ENCODE peak calls at places on chromosome 14, in seven cellular contexts. D, B, H, R, V, Q and E are unnamed samples.

GRCh38 chr14:75426332-75427125 is 1.3 kb upstream of the JDP2 start:
- DNase-seq in V (no peak), H (no peak), Q (no peak), B (no peak), D (no peak), R (no peak), E (no peak)

GRCh38 chr14:90785876-90786450 is 30.3 kb downstream of the TTC7B start:
- DNase-seq in D (no peak), H (no peak), B (no peak), R (no peak), Q (no peak), V (no peak), E (no peak)

GRCh38 chr14:77955816-77956796 is 156.2 kb downstream of the ADCK1 start:
- DNase-seq in D (no peak), V (no peak), B (no peak), Q (no peak), H (no peak), R (no peak), E (no peak)

GRCh38 chr14:105495990-105496830 is 5.2 kb downstream of the TEDC1 start:
- DNase-seq in B (peak; percentile 20), Q (no peak), R (no peak), H (no peak), D (peak; percentile 62), V (no peak), E (no peak)

GRCh38 chr14:68076451-68076850 is 256.9 kb downstream of the RAD51B start:
- DNase-seq in D (no peak), R (no peak), B (no peak), H (peak; percentile 22), V (no peak), Q (no peak), E (no peak)

GRCh38 chr14:29709490-29709889 is 218.2 kb downstream of the PRKD1 start:
- DNase-seq in B (no peak), R (no peak), Q (no peak), D (no peak), H (no peak), V (no peak), E (no peak)

GRCh38 chr14:68479247-68479646 is 313.6 kb downstream of the ZFP36L1 start:
- DNase-seq in B (no peak), Q (no peak), H (no peak), R (no peak), V (no peak), D (no peak), E (no peak)

GRCh38 chr14:32682219-32682618 is 256.5 kb upstream of the NPAS3 start:
- DNase-seq in B (no peak), H (no peak), D (no peak), V (no peak), Q (peak; percentile 9), R (no peak), E (no peak)

GRCh38 chr14:31025335-31026075 is at the start of gene AP4S1:
- DNase-seq in H (no peak), V (peak; percentile 65), Q (peak; percentile 42), D (peak; percentile 79), R (no peak), B (peak; percentile 31), E (peak; percentile 59)

GRCh38 chr14:35725934-35726333 is 83.2 kb downstream of the RALGAPA1 start:
- DNase-seq in V (no peak), D (no peak), B (no peak), R (no peak), H (no peak), Q (no peak), E (no peak)

GRCh38 chr14:33564774-33565630 is 385.9 kb downstream of the EGLN3 start:
- DNase-seq in R (no peak), B (no peak), H (peak; percentile 41), V (no peak), D (no peak), Q (no peak), E (no peak)

GRCh38 chr14:35420036-35420811 is 15.7 kb upstream of the NFKBIA start:
- DNase-seq in Q (no peak), D (no peak), H (peak; percentile 77), R (no peak), V (peak; percentile 32), B (no peak), E (no peak)

GRCh38 chr14:39425947-39426346 is 6.3 kb downstream of the FBXO33 start:
- DNase-seq in Q (no peak), H (no peak), D (no peak), V (no peak), B (no peak), R (no peak), E (no peak)

GRCh38 chr14:38866461-38866860 is 236.6 kb downstream of the SEC23A start:
- DNase-seq in B (no peak), R (no peak), V (no peak), D (no peak), Q (no peak), H (no peak), E (no peak)

GRCh38 chr14:45426685-45427282 is 173.8 kb upstream of the MIS18BP1 start:
- DNase-seq in H (peak; percentile 52), Q (no peak), D (no peak), B (no peak), R (peak; percentile 0), V (peak; percentile 10), E (no peak)

GRCh38 chr14:67137744-67138371 is 51.4 kb upstream of the GARIN2 start:
- DNase-seq in D (no peak), B (no peak), R (no peak), H (peak; percentile 26), V (peak; percentile 13), Q (no peak), E (no peak)

GRCh38 chr14:21019377-21019776 is 5.5 kb downstream of the NDRG2 start:
- DNase-seq in H (no peak), V (no peak), D (no peak), Q (no peak), R (no peak), B (no peak), E (no peak)

GRCh38 chr14:68143341-68143807 is 323.8 kb downstream of the RAD51B start:
- DNase-seq in D (no peak), Q (peak; percentile 22), B (no peak), V (no peak), R (peak; percentile 82), H (peak; percentile 90), E (no peak)

GRCh38 chr14:89771251-89771650 is 183.3 kb downstream of the EFCAB11 start:
- DNase-seq in D (no peak), R (no peak), B (no peak), Q (no peak), V (no peak), H (no peak), E (no peak)

GRCh38 chr14:50943261-50943942 is 881 bp downstream of the PYGL start:
- DNase-seq in D (peak; percentile 79), R (no peak), V (no peak), H (peak; percentile 69), B (no peak), Q (no peak), E (no peak)

GRCh38 chr14:90397401-90398314 is 829 bp downstream of the CALM1 start:
- DNase-seq in R (no peak), V (peak; percentile 86), H (peak; percentile 33), B (peak; percentile 36), D (peak; percentile 85), Q (no peak), E (peak; percentile 77)

GRCh38 chr14:23631702-23632460 is 4.3 kb upstream of the DHRS2 start:
- DNase-seq in H (peak; percentile 76), B (peak; percentile 64), R (peak; percentile 44), V (peak; percentile 79), D (peak; percentile 81), Q (peak; percentile 80), E (peak; percentile 74)

GRCh38 chr14:31090872-31091764 is 64.9 kb upstream of the STRN3 start:
- DNase-seq in D (no peak), R (peak; percentile 79), B (no peak), Q (no peak), H (peak; percentile 97), V (no peak), E (no peak)

GRCh38 chr14:58244556-58245387 is at the start of gene PSMA3:
- DNase-seq in Q (peak; percentile 97), H (peak; percentile 95), B (peak; percentile 93), R (peak; percentile 92), V (peak; percentile 90), D (peak; percentile 99), E (peak; percentile 97)
- TF ChIP-seq CTCF in Q (no peak), H (no peak), B (no peak), R (no peak), V (peak; percentile 14), D (no peak), E (no peak)

GRCh38 chr14:54047645-54048308 is 91.2 kb upstream of the BMP4 start:
- DNase-seq in H (no peak), B (no peak), V (no peak), D (no peak), R (no peak), Q (no peak), E (no peak)

GRCh38 chr14:54046250-54046649 is 89.6 kb upstream of the BMP4 start:
- DNase-seq in H (no peak), Q (no peak), B (no peak), R (no peak), D (no peak), V (no peak), E (no peak)

GRCh38 chr14:54048311-54048710 is 91.7 kb upstream of the BMP4 start:
- DNase-seq in H (no peak), R (no peak), B (no peak), Q (no peak), D (no peak), V (no peak), E (no peak)

GRCh38 chr14:54050759-54051158 is 94.1 kb upstream of the BMP4 start:
- DNase-seq in Q (no peak), R (no peak), B (no peak), V (no peak), D (peak; percentile 75), H (no peak), E (no peak)

DNA sequence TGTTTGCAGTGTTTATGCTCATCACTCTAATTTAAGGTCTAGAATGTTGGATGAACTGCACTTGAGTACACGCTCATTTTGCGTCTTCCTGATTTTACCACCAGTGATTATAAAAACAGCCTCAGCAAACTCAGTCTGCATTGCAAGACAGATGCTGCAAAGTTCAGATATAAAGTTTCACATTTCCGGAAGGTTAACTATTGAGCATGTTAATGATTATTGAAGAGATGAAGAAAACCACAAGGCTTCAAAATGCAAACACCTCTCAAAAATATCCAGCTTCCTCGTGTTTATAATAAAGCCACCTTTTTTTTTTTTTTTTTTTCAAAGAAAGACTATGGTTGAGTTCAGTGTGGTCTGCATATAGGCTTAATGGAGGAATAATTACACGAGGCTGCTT is 92.1 kb upstream of the BMP4 start:
- DNase-seq in R (no peak), Q (no peak), B (no peak), H (no peak), V (no peak), D (no peak), E (no peak)
- TF ChIP-seq CTCF in R (no peak), Q (no peak), B (no peak), H (no peak), V (no peak), D (no peak), E (no peak)

GRCh38 chr14:54691525-54692260 is 124.8 kb downstream of the SAMD4A start:
- DNase-seq in V (peak; percentile 62), Q (peak; percentile 55), B (peak; percentile 45), H (peak; percentile 75), D (peak; percentile 83), R (no peak), E (peak; percentile 27)
- TF ChIP-seq CTCF in V (peak; percentile 85), Q (peak; percentile 88), B (peak; percentile 53), H (peak; percentile 95), D (peak; percentile 88), R (no peak), E (peak; percentile 56)

GRCh38 chr14:100827140-100827517 is 1.2 kb downstream of the MEG3 start:
- DNase-seq in V (no peak), R (no peak), H (no peak), B (no peak), Q (peak; percentile 55), D (no peak), E (no peak)
- TF ChIP-seq CTCF in V (no peak), R (peak; percentile 45), H (no peak), B (no peak), Q (peak; percentile 53), D (peak; percentile 26), E (no peak)

GRCh38 chr14:71320107-71320733 is 413.0 kb downstream of the PCNX1 start:
- DNase-seq in B (peak; percentile 98), V (peak; percentile 95), Q (peak; percentile 97), D (peak; percentile 99), R (peak; percentile 99), H (peak; percentile 98), E (peak; percentile 94)
- TF ChIP-seq CTCF in B (no peak), V (no peak), Q (no peak), D (no peak), R (no peak), H (no peak), E (no peak)